ENCODE peak calls at places on chromosomes 7 and 10, in seven cellular contexts. X is ELR; L is PC-9; C is activated T-helper 9 cell treated with anti-CD3 and anti-CD28 coated beads, Interleukin-2, amount 50 U/mL, for 16 hours; V is stimulated activated CD4-positive, alpha-beta T cell treated with anti-CD3 and anti-CD28 coated beads, Interleukin-1b, Interleukin-23, amount 100 ng/mL, for 24 hours; H is AG09309; G is RPMI7951. D is an unnamed sample.

GRCh38 chr7:25770670-25771069 is 381.3 kb upstream of the NFE2L3 start:
- DNase-seq in G (no peak), L (no peak), C (no peak), V (no peak), X (no peak), H (no peak), D (no peak)

GRCh38 chr10:70174058-70174741 is 3.9 kb upstream of the SAR1A start:
- DNase-seq in V (no peak), H (no peak), X (peak; percentile 27), L (peak; percentile 18), C (no peak), G (no peak), D (peak; percentile 54)

GRCh38 chr7:38629621-38630020 is 1.6 kb downstream of the AMPH start:
- DNase-seq in V (no peak), H (peak; percentile 7), C (no peak), X (no peak), G (peak; percentile 9), L (no peak), D (no peak)

GRCh38 chr7:79282882-79283602 is 170.4 kb downstream of the MAGI2 start:
- DNase-seq in G (no peak), H (peak; percentile 65), X (peak; percentile 89), C (no peak), V (no peak), L (no peak), D (peak; percentile 28)

GRCh38 chr10:127195571-127196226 is 692 bp downstream of the INSYN2A start:
- DNase-seq in X (peak; percentile 45), V (no peak), H (no peak), C (no peak), L (no peak), G (no peak), D (peak; percentile 2)

GRCh38 chr10:7119325-7120015 is 291.4 kb downstream of the SFMBT2 start:
- DNase-seq in H (no peak), V (no peak), X (no peak), G (no peak), C (no peak), L (no peak), D (no peak)

GRCh38 chr10:121112618-121113384 is 261.6 kb downstream of the WDR11 start:
- DNase-seq in V (no peak), C (no peak), H (no peak), G (peak; percentile 25), X (no peak), L (no peak), D (peak; percentile 4)

GRCh38 chr10:28705472-28705871 is 28.2 kb downstream of the BAMBI start:
- DNase-seq in L (no peak), X (no peak), H (no peak), V (no peak), G (no peak), C (no peak), D (no peak)

GRCh38 chr10:61028861-61029361 is 84.9 kb upstream of the RHOBTB1 start:
- DNase-seq in X (peak; percentile 69), G (no peak), L (no peak), V (no peak), C (no peak), H (peak; percentile 27), D (peak; percentile 10)

GRCh38 chr10:63477927-63478326 is 12.2 kb upstream of the JMJD1C start:
- DNase-seq in L (no peak), G (no peak), V (no peak), H (no peak), X (no peak), C (no peak), D (no peak)

GRCh38 chr7:30171753-30172447 is 37.1 kb downstream of the MTURN start:
- DNase-seq in C (no peak), X (peak; percentile 92), V (no peak), H (no peak), G (peak; percentile 92), L (peak; percentile 55), D (peak; percentile 75)

GRCh38 chr10:46077141-46077554 is 31.1 kb upstream of the MSMB start:
- DNase-seq in C (no peak), X (no peak), G (no peak), L (no peak), H (peak; percentile 18), V (no peak), D (no peak)

GRCh38 chr7:17626215-17626614 is 314.1 kb downstream of the SNX13 start:
- DNase-seq in L (no peak), H (no peak), V (no peak), C (no peak), X (peak; percentile 5), G (no peak), D (peak; percentile 9)

GRCh38 chr7:82481499-82482097 is 38.0 kb upstream of the CACNA2D1 start:
- DNase-seq in C (no peak), G (peak; percentile 21), X (peak; percentile 55), V (no peak), H (peak; percentile 2), L (no peak), D (peak; percentile 22)

GRCh38 chr7:155785536-155785935 is 26.7 kb downstream of the SHH start:
- DNase-seq in C (no peak), X (peak; percentile 77), H (no peak), L (no peak), G (peak; percentile 14), V (no peak), D (peak; percentile 65)

GRCh38 chr10:20970044-20970443 is 72.9 kb upstream of the NEBL start:
- DNase-seq in C (no peak), L (no peak), V (no peak), X (peak; percentile 1), H (no peak), G (peak; percentile 13), D (peak; percentile 52)

GRCh38 chr7:123439186-123439585 is 95.2 kb downstream of the IQUB start:
- DNase-seq in C (no peak), H (no peak), X (no peak), V (no peak), G (no peak), L (no peak), D (peak; percentile 67)

GRCh38 chr7:76201732-76202665 is at the start of gene SRRM3:
- DNase-seq in G (peak; percentile 65), V (peak; percentile 73), C (peak; percentile 74), H (peak; percentile 18), L (peak; percentile 86), X (peak; percentile 78), D (peak; percentile 71)

GRCh38 chr7:27647052-27647451 is 15.6 kb downstream of the HIBADH start:
- DNase-seq in L (peak; percentile 63), V (no peak), H (peak; percentile 41), G (peak; percentile 81), X (peak; percentile 93), C (no peak), D (peak; percentile 81)

GRCh38 chr7:115693779-115694178 is 336.8 kb downstream of the TFEC start:
- DNase-seq in L (no peak), H (no peak), G (no peak), V (no peak), X (no peak), C (no peak), D (peak; percentile 62)

GRCh38 chr10:43979551-43979950 is 330.9 kb upstream of the ZNF32 start:
- DNase-seq in G (no peak), V (no peak), L (no peak), X (no peak), C (no peak), H (no peak), D (no peak)

GRCh38 chr10:46329690-46330016 is 42.9 kb downstream of the ANTXRL start:
- DNase-seq in L (no peak), C (no peak), V (no peak), G (no peak), H (no peak), X (no peak), D (no peak)

GRCh38 chr10:48404646-48405045 is 98.2 kb downstream of the MAPK8 start:
- DNase-seq in V (no peak), G (no peak), X (no peak), H (peak; percentile 46), C (no peak), L (no peak), D (no peak)

GRCh38 chr7:143979999-143980398 is 20.1 kb upstream of the OR6B1 start:
- DNase-seq in G (no peak), V (no peak), L (no peak), H (no peak), C (no peak), X (no peak), D (peak; percentile 6)

GRCh38 chr7:116353614-116354013 is 143.3 kb downstream of the TES start:
- DNase-seq in V (no peak), G (peak; percentile 42), H (no peak), C (no peak), X (no peak), L (peak; percentile 11), D (peak; percentile 13)